ENCODE peak calls at places on chromosomes 16 and 17, in eight cellular contexts. F is left cardiac atrium; G is NCI-H82; W is ovary; R is dorsolateral prefrontal cortex; P is NCI-H1105; H is stimulated activated CD4-positive, alpha-beta T cell treated with anti-CD3 and anti-CD28 coated beads, TNF-alpha, amount 100 ng/mL, for 48 hours; Q is T-helper 2 cell. B is an unnamed sample.
A peak's percentile ranks its signal among the peaks of the same experiment; 100 is the strongest.

GRCh38 chr16:88840589-88841215 is 16.0 kb downstream of the GALNS start:
- DNase-seq in F (no peak), G (no peak), W (no peak), R (peak; percentile 45), P (no peak), H (no peak), Q (no peak), B (no peak)

GRCh38 chr16:55555436-55555835 is 11.0 kb upstream of the CAPNS2 start:
- DNase-seq in F (no peak), G (no peak), W (no peak), R (no peak), P (no peak), H (no peak), Q (no peak), B (no peak)

GRCh38 chr16:54216268-54217187 is 70.1 kb downstream of the IRX3 start:
- DNase-seq in F (peak; percentile 53), G (no peak), W (peak; percentile 34), R (no peak), P (no peak), H (no peak), Q (no peak), B (no peak)

GRCh38 chr16:57609541-57610401 is 18.7 kb upstream of the ADGRG1 start:
- DNase-seq in F (no peak), G (peak; percentile 15), W (no peak), R (peak; percentile 57), P (no peak), H (peak; percentile 58), Q (peak; percentile 61), B (no peak)

GRCh38 chr17:47719411-47720152 is 13.5 kb upstream of the TBX21 start:
- DNase-seq in F (no peak), G (no peak), W (no peak), R (no peak), P (no peak), H (peak; percentile 81), Q (no peak), B (no peak)

GRCh38 chr17:17831208-17832039 is 5.4 kb downstream of the SREBF1 start:
- DNase-seq in F (no peak), G (peak; percentile 88), W (no peak), R (no peak), P (no peak), H (no peak), Q (no peak), B (no peak)

GRCh38 chr17:75034236-75034908 is 12.4 kb downstream of the ATP5PD start:
- DNase-seq in F (peak; percentile 88), G (peak; percentile 98), W (peak; percentile 94), R (peak; percentile 94), P (peak; percentile 86), H (peak; percentile 86), Q (peak; percentile 64), B (peak; percentile 95)

GRCh38 chr17:78106211-78106610 is 22.3 kb downstream of the TMC6 start:
- DNase-seq in F (no peak), G (no peak), W (no peak), R (no peak), P (no peak), H (no peak), Q (no peak), B (no peak)

GRCh38 chr16:11297492-11298142 is 16.5 kb upstream of the PRM1 start:
- DNase-seq in F (peak; percentile 49), G (no peak), W (peak; percentile 53), R (peak; percentile 78), P (peak; percentile 75), H (peak; percentile 43), Q (peak; percentile 63), B (no peak)

GRCh38 chr16:56965149-56965938 is 3.6 kb downstream of the CETP start:
- DNase-seq in F (no peak), G (no peak), W (no peak), R (no peak), P (no peak), H (no peak), Q (no peak), B (no peak)

GRCh38 chr16:11781773-11782172 is 15.3 kb downstream of the ZC3H7A start:
- DNase-seq in F (no peak), G (peak; percentile 91), W (no peak), R (peak; percentile 41), P (peak; percentile 81), H (no peak), Q (no peak), B (no peak)

GRCh38 chr16:53893731-53894435 is 189.9 kb downstream of the FTO start:
- DNase-seq in F (peak; percentile 26), G (no peak), W (no peak), R (no peak), P (peak; percentile 67), H (no peak), Q (no peak), B (no peak)

GRCh38 chr16:87619360-87620200 is 17.3 kb downstream of the JPH3 start:
- DNase-seq in F (no peak), G (no peak), W (no peak), R (no peak), P (no peak), H (no peak), Q (no peak), B (no peak)